ENCODE peak calls at places on chromosomes 3 and 15, in nine cellular contexts. Z is epithelial cell of esophagus, C is esophagus muscularis mucosa, F is mammary epithelial cell, W is GM20000, T is WTC11, O is nephron progenitor cell, G is endodermal cell, A is fibroblast of the aortic adventitia. X is an unnamed sample.

GRCh38 chr15:67178569-67179210 is 75.8 kb downstream of the AAGAB start:
- DNase-seq in Z (peak; percentile 84), C (no peak), F (peak; percentile 84), W (no peak), T (no peak), O (no peak), G (no peak), A (peak; percentile 99), X (peak; percentile 97)

GRCh38 chr3:149018247-149018646 is 26.9 kb downstream of the GYG1 start:
- DNase-seq in Z (no peak), C (no peak), F (no peak), W (no peak), T (no peak), O (no peak), G (no peak), A (peak; percentile 75), X (peak; percentile 66)

GRCh38 chr15:93080451-93080850 is 8.6 kb downstream of the RGMA start:
- DNase-seq in Z (no peak), C (no peak), F (no peak), W (no peak), T (no peak), O (no peak), G (no peak), A (no peak), X (no peak)

GRCh38 chr3:182212479-182213076 is 500.9 kb downstream of the SOX2 start:
- DNase-seq in Z (peak; percentile 100), C (no peak), F (peak; percentile 98), W (no peak), T (peak; percentile 24), O (no peak), G (peak; percentile 85), A (peak; percentile 3), X (peak; percentile 97)

GRCh38 chr15:68412218-68412617 is 19.7 kb downstream of the ITGA11 start:
- DNase-seq in Z (no peak), C (peak; percentile 90), F (no peak), W (no peak), T (no peak), O (no peak), G (peak; percentile 22), A (no peak), X (no peak)

GRCh38 chr3:125615256-125615655 is 20.0 kb upstream of the OSBPL11 start:
- DNase-seq in Z (no peak), C (no peak), F (no peak), W (no peak), T (no peak), O (no peak), G (no peak), A (no peak), X (no peak)

GRCh38 chr15:80913541-80913940 is 76.1 kb downstream of the MESD start:
- DNase-seq in Z (no peak), C (no peak), F (no peak), W (no peak), T (no peak), O (no peak), G (no peak), A (no peak), X (no peak)

GRCh38 chr15:85865070-85865684 is 70.5 kb upstream of the KLHL25 start:
- DNase-seq in Z (peak; percentile 52), C (no peak), F (no peak), W (peak; percentile 19), T (peak; percentile 76), O (peak; percentile 72), G (peak; percentile 90), A (peak; percentile 63), X (peak; percentile 48)

GRCh38 chr3:187714404-187714979 is 12.1 kb upstream of the RTP2 start:
- DNase-seq in Z (peak; percentile 80), C (no peak), F (peak; percentile 70), W (peak; percentile 75), T (peak; percentile 81), O (peak; percentile 76), G (peak; percentile 94), A (peak; percentile 82), X (peak; percentile 76)

GRCh38 chr3:126081618-126082333 is 2.1 kb downstream of the SLC41A3 start:
- DNase-seq in Z (peak; percentile 84), C (peak; percentile 91), F (peak; percentile 79), W (no peak), T (peak; percentile 32), O (no peak), G (peak; percentile 55), A (peak; percentile 31), X (peak; percentile 69)

GRCh38 chr3:11847607-11848006 is 922 bp upstream of the TAMM41 start:
- DNase-seq in Z (peak; percentile 21), C (no peak), F (no peak), W (peak; percentile 11), T (no peak), O (no peak), G (peak; percentile 56), A (no peak), X (no peak)

GRCh38 chr3:71688121-71688520 is 37.1 kb downstream of the EIF4E3 start:
- DNase-seq in Z (peak; percentile 34), C (no peak), F (peak; percentile 41), W (no peak), T (no peak), O (no peak), G (no peak), A (no peak), X (no peak)

GRCh38 chr3:129502641-129503386 is 25.6 kb upstream of the RHO start:
- DNase-seq in Z (no peak), C (no peak), F (no peak), W (no peak), T (no peak), O (no peak), G (no peak), A (no peak), X (no peak)

GRCh38 chr15:40909662-40910625 is 15.7 kb downstream of the VPS18 start:
- DNase-seq in Z (no peak), C (no peak), F (no peak), W (no peak), T (no peak), O (no peak), G (no peak), A (peak; percentile 27), X (no peak)

GRCh38 chr3:58658508-58658907 is 8.1 kb downstream of the FAM3D start:
- DNase-seq in Z (no peak), C (no peak), F (no peak), W (no peak), T (no peak), O (no peak), G (no peak), A (no peak), X (no peak)

GRCh38 chr3:185366913-185367312 is 4.0 kb downstream of the MAP3K13 start:
- DNase-seq in Z (no peak), C (no peak), F (no peak), W (no peak), T (no peak), O (no peak), G (no peak), A (no peak), X (no peak)
- TF ChIP-seq CTCF in Z (no peak), C (no peak), F (no peak), W (no peak), T (no peak), O (no peak), G (no peak), A (no peak), X (no peak)

DNA sequence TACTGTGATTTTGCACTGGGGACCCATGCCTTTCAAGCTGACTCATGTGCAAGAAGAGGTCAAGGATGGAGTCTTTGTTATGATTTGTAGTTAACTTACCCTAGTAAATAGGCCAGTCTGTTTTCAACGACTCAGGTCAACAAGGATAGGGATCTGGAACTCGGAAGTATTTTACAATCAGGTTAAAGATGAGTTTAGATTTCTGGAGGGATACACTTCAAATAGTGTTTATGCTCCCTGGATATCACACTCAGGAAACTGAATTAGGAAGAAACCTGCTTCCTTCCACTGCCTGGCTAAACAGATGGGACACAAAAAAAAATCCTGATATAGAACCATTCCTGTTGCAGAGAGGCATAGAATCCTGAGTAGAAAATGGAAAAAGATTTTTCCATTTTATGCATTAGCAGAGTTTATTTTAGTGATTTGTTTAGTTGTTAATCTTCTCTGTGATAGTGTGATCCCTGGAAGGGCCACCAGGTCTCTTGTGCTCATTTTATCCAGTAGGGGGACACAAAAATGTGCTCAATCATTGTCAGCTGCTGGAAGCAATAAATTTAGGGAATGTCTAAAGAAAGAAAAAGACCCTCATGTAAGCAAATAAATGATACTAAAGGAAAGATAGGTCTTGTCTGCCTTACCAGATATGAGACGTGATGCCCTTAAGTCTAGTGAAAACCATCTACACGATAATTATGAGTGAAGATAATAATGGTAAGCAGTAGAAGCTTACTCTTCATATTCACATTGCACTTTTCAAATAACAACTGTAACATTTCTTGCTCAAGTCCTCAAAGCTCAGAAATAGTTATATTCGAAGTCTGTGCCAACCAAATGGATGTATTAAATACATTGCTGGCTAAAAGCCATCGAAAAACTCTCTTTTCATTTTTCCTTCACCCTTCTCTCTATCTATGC is 452.1 kb upstream of the KCNMB2 start:
- DNase-seq in Z (peak; percentile 19), C (no peak), F (no peak), W (no peak), T (no peak), O (no peak), G (no peak), A (peak; percentile 34), X (no peak)
- TF ChIP-seq CTCF in Z (peak; percentile 56), C (peak; percentile 38), F (peak; percentile 67), W (no peak), T (peak; percentile 36), O (peak; percentile 46), G (peak; percentile 78), A (peak; percentile 64), X (peak; percentile 56)

GRCh38 chr3:50260027-50260941 is 8.7 kb upstream of the SEMA3B start:
- DNase-seq in Z (peak; percentile 86), C (peak; percentile 96), F (peak; percentile 86), W (peak; percentile 99), T (peak; percentile 94), O (peak; percentile 96), G (peak; percentile 97), A (peak; percentile 85), X (peak; percentile 85)

GRCh38 chr3:50257990-50258389 is 11.0 kb upstream of the SEMA3B start:
- DNase-seq in Z (no peak), C (no peak), F (no peak), W (no peak), T (no peak), O (no peak), G (no peak), A (no peak), X (no peak)

GRCh38 chr3:50260942-50261441 is 8.0 kb upstream of the SEMA3B start:
- DNase-seq in Z (no peak), C (no peak), F (no peak), W (peak; percentile 46), T (no peak), O (no peak), G (no peak), A (no peak), X (no peak)

GRCh38 chr3:50258979-50259378 is 10.0 kb upstream of the SEMA3B start:
- DNase-seq in Z (no peak), C (no peak), F (no peak), W (no peak), T (no peak), O (no peak), G (no peak), A (no peak), X (no peak)

GRCh38 chr3:50259432-50260026 is 9.4 kb upstream of the SEMA3B start:
- DNase-seq in Z (no peak), C (no peak), F (no peak), W (no peak), T (peak; percentile 42), O (no peak), G (no peak), A (no peak), X (no peak)
- TF ChIP-seq CTCF in Z (no peak), C (no peak), F (no peak), W (no peak), T (no peak), O (no peak), G (no peak), A (no peak), X (no peak)

GRCh38 chr3:107687182-107687581 is 164.4 kb downstream of the BBX start:
- DNase-seq in Z (no peak), C (no peak), F (no peak), W (no peak), T (no peak), O (no peak), G (no peak), A (no peak), X (no peak)
- TF ChIP-seq CTCF in Z (no peak), C (no peak), F (no peak), W (no peak), T (no peak), O (no peak), G (no peak), A (peak; percentile 4), X (no peak)